ENCODE peak calls at places on chromosomes 7 and 10, in ten cellular contexts. Y, N, U, B, H, L, E, Q, J and R are unnamed samples.

GRCh38 chr10:83179371-83179770 is 959.9 kb upstream of the GHITM start:
- DNase-seq in Y (no peak), N (no peak), U (no peak), B (no peak), H (no peak), L (no peak), E (no peak), Q (no peak), J (no peak), R (no peak)

GRCh38 chr10:130480491-130480890 is 344.3 kb downstream of the GLRX3 start:
- DNase-seq in Y (no peak), N (no peak), U (no peak), B (no peak), H (no peak), L (no peak), E (no peak), Q (no peak), J (no peak), R (no peak)

GRCh38 chr10:48819806-48820205 is 119.8 kb downstream of the LRRC18 start:
- DNase-seq in Y (no peak), N (no peak), U (no peak), B (no peak), H (no peak), L (no peak), E (no peak), Q (no peak), J (no peak), R (no peak)

GRCh38 chr7:157870644-157871290 is 534.0 kb downstream of the DNAJB6 start:
- DNase-seq in Y (no peak), N (no peak), U (no peak), B (no peak), H (no peak), L (no peak), E (no peak), Q (no peak), J (no peak), R (no peak)

GRCh38 chr7:50560865-50561351 is 4.3 kb downstream of the DDC start:
- DNase-seq in Y (peak; percentile 8), N (no peak), U (no peak), B (no peak), H (no peak), L (no peak), E (no peak), Q (no peak), J (no peak), R (no peak)

GRCh38 chr10:99555371-99556224 is 22.9 kb downstream of the NKX2-3 start:
- DNase-seq in Y (no peak), N (no peak), U (no peak), B (no peak), H (no peak), L (peak; percentile 17), E (no peak), Q (no peak), J (no peak), R (peak; percentile 37)

GRCh38 chr10:129793479-129793878 is 170.6 kb downstream of the EBF3 start:
- DNase-seq in Y (no peak), N (no peak), U (no peak), B (no peak), H (no peak), L (no peak), E (no peak), Q (no peak), J (no peak), R (no peak)

GRCh38 chr10:42491001-42491592 is 147.3 kb downstream of the ZNF33B start:
- DNase-seq in Y (no peak), N (no peak), U (no peak), B (peak; percentile 87), H (no peak), L (peak; percentile 43), E (no peak), Q (no peak), J (peak; percentile 69), R (peak; percentile 2)

GRCh38 chr10:19421664-19422063 is 373.1 kb downstream of the MALRD1 start:
- DNase-seq in Y (no peak), N (no peak), U (no peak), B (no peak), H (no peak), L (no peak), E (no peak), Q (no peak), J (no peak), R (no peak)

GRCh38 chr10:122159159-122159970 is 111.7 kb upstream of the BTBD16 start:
- DNase-seq in Y (no peak), N (no peak), U (no peak), B (no peak), H (no peak), L (no peak), E (no peak), Q (no peak), J (no peak), R (no peak)

GRCh38 chr7:112630565-112630964 is 149.8 kb downstream of the LSMEM1 start:
- DNase-seq in Y (no peak), N (no peak), U (no peak), B (no peak), H (no peak), L (peak; percentile 88), E (no peak), Q (peak; percentile 6), J (no peak), R (no peak)

GRCh38 chr7:22445140-22445722 is 54.8 kb downstream of the STEAP1B start:
- DNase-seq in Y (peak; percentile 38), N (peak; percentile 48), U (peak; percentile 65), B (peak; percentile 57), H (no peak), L (peak; percentile 25), E (peak; percentile 85), Q (no peak), J (peak; percentile 89), R (no peak)

GRCh38 chr7:137325927-137326326 is 17.6 kb downstream of the PTN start:
- DNase-seq in Y (no peak), N (no peak), U (no peak), B (no peak), H (no peak), L (no peak), E (no peak), Q (no peak), J (no peak), R (no peak)

GRCh38 chr7:3747452-3747851 is 446.4 kb downstream of the SDK1 start:
- DNase-seq in Y (no peak), N (no peak), U (no peak), B (no peak), H (no peak), L (no peak), E (no peak), Q (no peak), J (no peak), R (no peak)

GRCh38 chr7:3067193-3067592 is 23.5 kb upstream of the CARD11 start:
- DNase-seq in Y (peak; percentile 31), N (no peak), U (no peak), B (peak; percentile 77), H (no peak), L (no peak), E (no peak), Q (no peak), J (no peak), R (peak; percentile 66)

GRCh38 chr7:36638586-36639265 is 85.6 kb downstream of the AOAH start:
- DNase-seq in Y (no peak), N (no peak), U (no peak), B (peak; percentile 25), H (no peak), L (no peak), E (no peak), Q (no peak), J (no peak), R (no peak)

GRCh38 chr7:92641921-92642511 is 51.8 kb upstream of the FAM133B start:
- DNase-seq in Y (no peak), N (peak; percentile 69), U (no peak), B (peak; percentile 99), H (no peak), L (peak; percentile 84), E (no peak), Q (peak; percentile 43), J (peak; percentile 88), R (peak; percentile 87)

GRCh38 chr10:59323036-59323459 is 39.3 kb downstream of the FAM13C start:
- DNase-seq in Y (no peak), N (no peak), U (no peak), B (no peak), H (no peak), L (no peak), E (no peak), Q (no peak), J (no peak), R (no peak)

GRCh38 chr10:72001026-72001380 is 36.8 kb downstream of the CHST3 start:
- DNase-seq in Y (no peak), N (no peak), U (no peak), B (peak; percentile 15), H (no peak), L (no peak), E (no peak), Q (no peak), J (no peak), R (no peak)

GRCh38 chr7:36600869-36601530 is 123.3 kb downstream of the AOAH start:
- DNase-seq in Y (no peak), N (no peak), U (no peak), B (peak; percentile 83), H (no peak), L (peak; percentile 85), E (no peak), Q (peak; percentile 34), J (peak; percentile 86), R (no peak)

GRCh38 chr10:70974920-70975319 is 86.6 kb upstream of the PCBD1 start:
- DNase-seq in Y (no peak), N (no peak), U (no peak), B (no peak), H (no peak), L (no peak), E (no peak), Q (no peak), J (no peak), R (no peak)

GRCh38 chr10:7662522-7662921 is 4.2 kb downstream of the ITIH5 start:
- DNase-seq in Y (no peak), N (no peak), U (no peak), B (no peak), H (no peak), L (no peak), E (no peak), Q (no peak), J (no peak), R (no peak)

GRCh38 chr7:40798612-40799011 is 663.8 kb downstream of the SUGCT start:
- DNase-seq in Y (no peak), N (no peak), U (no peak), B (no peak), H (no peak), L (no peak), E (no peak), Q (no peak), J (no peak), R (no peak)

GRCh38 chr10:72272689-72273409 is 875 bp upstream of the DDIT4 start:
- DNase-seq in Y (peak; percentile 73), N (peak; percentile 59), U (peak; percentile 93), B (peak; percentile 91), H (peak; percentile 86), L (peak; percentile 73), E (peak; percentile 95), Q (peak; percentile 95), J (peak; percentile 82), R (peak; percentile 99)

GRCh38 chr7:106462914-106463482 is 178.2 kb upstream of the NAMPT start:
- DNase-seq in Y (no peak), N (no peak), U (no peak), B (no peak), H (no peak), L (no peak), E (no peak), Q (no peak), J (no peak), R (no peak)

GRCh38 chr7:142583424-142583823 is 165.8 kb upstream of the PRSS1 start:
- DNase-seq in Y (peak; percentile 47), N (no peak), U (no peak), B (peak; percentile 95), H (no peak), L (peak; percentile 95), E (no peak), Q (peak; percentile 77), J (peak; percentile 83), R (peak; percentile 69)

GRCh38 chr10:125936331-125936730 is 40.0 kb downstream of the FANK1 start:
- DNase-seq in Y (no peak), N (no peak), U (no peak), B (no peak), H (no peak), L (no peak), E (no peak), Q (no peak), J (no peak), R (no peak)

GRCh38 chr10:43221419-43222293 is 45.2 kb downstream of the RASGEF1A start:
- DNase-seq in Y (no peak), N (peak; percentile 38), U (peak; percentile 55), B (no peak), H (no peak), L (no peak), E (peak; percentile 47), Q (no peak), J (no peak), R (no peak)